ENCODE peak calls at places on chromosomes 13 and 19, in six cellular contexts. I, D, A, C, S and U are unnamed samples.

GRCh38 chr19:3750211-3750610 is 11.3 kb downstream of the APBA3 start:
- DNase-seq in I (no peak), D (no peak), A (no peak), C (no peak), S (no peak), U (no peak)

GRCh38 chr19:54201980-54202379 is 1.3 kb downstream of the RPS9 start:
- DNase-seq in I (no peak), D (no peak), A (no peak), C (no peak), S (no peak), U (no peak)

GRCh38 chr19:51289635-51290034 is 21.8 kb upstream of the IGLON5 start:
- DNase-seq in I (no peak), D (no peak), A (no peak), C (no peak), S (no peak), U (no peak)

GRCh38 chr13:51501592-51502205 is 48.9 kb upstream of the INTS6 start:
- DNase-seq in I (no peak), D (no peak), A (no peak), C (no peak), S (no peak), U (no peak)

GRCh38 chr13:99265823-99266426 is 7.7 kb upstream of the GPR18 start:
- DNase-seq in I (no peak), D (peak; percentile 46), A (peak; percentile 32), C (no peak), S (no peak), U (no peak)

GRCh38 chr13:33937373-33938087 is 119.6 kb downstream of the RFC3 start:
- DNase-seq in I (no peak), D (peak; percentile 87), A (no peak), C (no peak), S (no peak), U (no peak)

GRCh38 chr13:76552807-76553206 is 333.4 kb downstream of the KCTD12 start:
- DNase-seq in I (no peak), D (no peak), A (no peak), C (no peak), S (no peak), U (no peak)

GRCh38 chr19:7618366-7618765 is 11.0 kb downstream of the XAB2 start:
- DNase-seq in I (no peak), D (peak; percentile 33), A (peak; percentile 38), C (no peak), S (no peak), U (no peak)

GRCh38 chr19:18322318-18322758 is 538 bp downstream of the LSM4 start:
- DNase-seq in I (no peak), D (peak; percentile 74), A (peak; percentile 82), C (no peak), S (no peak), U (no peak)

GRCh38 chr13:21230516-21230915 is 54.1 kb downstream of the MRPL57 start:
- DNase-seq in I (no peak), D (no peak), A (no peak), C (no peak), S (no peak), U (no peak)

GRCh38 chr19:14843587-14843986 is 5.1 kb downstream of the OR7A10 start:
- DNase-seq in I (no peak), D (no peak), A (no peak), C (no peak), S (no peak), U (no peak)

GRCh38 chr13:75685239-75685697 is 49.1 kb downstream of the LMO7 start:
- DNase-seq in I (no peak), D (peak; percentile 42), A (no peak), C (no peak), S (no peak), U (no peak)

GRCh38 chr13:36674337-36675212 is 755 bp downstream of the SERTM1 start:
- DNase-seq in I (no peak), D (no peak), A (no peak), C (peak; percentile 52), S (no peak), U (no peak)

GRCh38 chr13:76397413-76397812 is 488.8 kb downstream of the KCTD12 start:
- DNase-seq in I (no peak), D (no peak), A (no peak), C (no peak), S (no peak), U (no peak)

GRCh38 chr19:13460045-13460444 is 46.2 kb downstream of the CACNA1A start:
- DNase-seq in I (no peak), D (no peak), A (no peak), C (peak; percentile 43), S (no peak), U (no peak)

GRCh38 chr13:43785681-43786471 is 896 bp downstream of the ENOX1 start:
- DNase-seq in I (peak; percentile 30), D (no peak), A (no peak), C (peak; percentile 81), S (no peak), U (peak; percentile 39)

GRCh38 chr19:46529622-46530451 is 34.2 kb upstream of the PNMA8B start:
- DNase-seq in I (peak; percentile 60), D (peak; percentile 46), A (peak; percentile 73), C (peak; percentile 86), S (no peak), U (peak; percentile 66)

GRCh38 chr13:33191425-33192221 is 93.9 kb downstream of the STARD13 start:
- DNase-seq in I (no peak), D (no peak), A (no peak), C (no peak), S (no peak), U (no peak)

GRCh38 chr13:34257980-34258379 is 440.0 kb downstream of the RFC3 start:
- DNase-seq in I (no peak), D (no peak), A (no peak), C (no peak), S (no peak), U (no peak)

GRCh38 chr19:2887391-2887914 is 13.3 kb upstream of the ZNF57 start:
- DNase-seq in I (no peak), D (peak; percentile 76), A (peak; percentile 57), C (peak; percentile 51), S (no peak), U (no peak)

GRCh38 chr13:40388617-40389016 is 277.8 kb downstream of the FOXO1 start:
- DNase-seq in I (peak; percentile 36), D (no peak), A (no peak), C (no peak), S (peak; percentile 70), U (peak; percentile 32)

GRCh38 chr19:14450168-14450874 is 17.2 kb downstream of the PKN1 start:
- DNase-seq in I (peak; percentile 66), D (peak; percentile 33), A (peak; percentile 99), C (peak; percentile 99), S (no peak), U (peak; percentile 82)

GRCh38 chr19:10620786-10621185 is 4.6 kb upstream of the SLC44A2 start:
- DNase-seq in I (no peak), D (no peak), A (no peak), C (no peak), S (no peak), U (no peak)

GRCh38 chr19:16825312-16826168 is 3.7 kb upstream of the SIN3B start:
- DNase-seq in I (no peak), D (no peak), A (no peak), C (peak; percentile 54), S (no peak), U (no peak)

GRCh38 chr19:38851622-38852230 is 1.9 kb upstream of the HNRNPL start:
- DNase-seq in I (peak; percentile 75), D (peak; percentile 79), A (peak; percentile 92), C (peak; percentile 94), S (no peak), U (peak; percentile 79)

GRCh38 chr19:36939153-36939552 is 23.0 kb downstream of the ZNF568 start:
- DNase-seq in I (no peak), D (no peak), A (no peak), C (no peak), S (no peak), U (no peak)

GRCh38 chr13:109509154-109509905 is 277.1 kb downstream of the IRS2 start:
- DNase-seq in I (no peak), D (no peak), A (no peak), C (no peak), S (no peak), U (no peak)
- TF ChIP-seq TAF1 in I (no peak), D (no peak), A (no peak), C (no peak), S (no peak), U (no peak)

DNA sequence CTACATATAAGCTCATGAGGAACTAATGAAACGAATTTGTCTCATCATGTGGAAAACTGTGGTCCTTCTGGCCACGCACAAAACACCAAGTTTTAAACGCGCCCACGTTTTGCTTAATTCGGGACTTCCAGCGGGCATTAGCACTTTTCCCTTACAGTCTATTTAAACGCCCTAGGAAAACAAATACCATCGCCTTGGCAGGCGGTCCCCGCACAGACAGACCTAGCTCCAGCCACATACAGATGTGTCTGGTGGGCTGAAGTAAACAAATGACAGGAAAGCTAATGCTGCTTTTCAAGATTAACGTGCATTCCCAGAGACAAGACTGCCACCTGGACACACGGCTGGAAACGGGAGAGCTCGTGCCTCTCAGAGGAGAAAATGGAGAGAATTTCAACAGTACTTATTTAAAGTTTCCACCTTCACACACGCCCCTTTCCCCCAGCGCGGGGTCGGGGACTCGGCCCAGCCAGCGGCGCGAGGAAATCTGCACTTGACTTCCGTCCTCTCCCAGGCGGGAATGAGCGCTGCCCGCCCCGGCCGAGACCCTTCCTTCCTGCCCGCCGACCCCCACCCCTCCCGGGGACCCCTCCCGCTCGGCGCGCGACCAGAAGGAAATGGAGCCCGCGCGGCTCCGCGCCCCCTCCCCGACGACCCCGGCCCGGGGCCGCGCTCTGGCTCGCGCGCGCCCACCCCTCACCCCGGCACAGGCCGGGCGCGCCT is 929 bp downstream of the USP12 start:
- DNase-seq in I (no peak), D (peak; percentile 33), A (peak; percentile 32), C (peak; percentile 83), S (no peak), U (peak; percentile 13)
- TF ChIP-seq POLR2A in I (no peak), D (no peak), A (no peak), C (no peak), S (no peak), U (no peak)

GRCh38 chr13:30126903-30127428 is 180.4 kb downstream of the KATNAL1 start:
- DNase-seq in I (no peak), D (no peak), A (no peak), C (no peak), S (no peak), U (no peak)
- TF ChIP-seq POLR2AphosphoS5 in I (no peak), D (no peak), A (no peak), C (no peak), S (no peak), U (no peak)

GRCh38 chr19:615619-616018 is 17.7 kb downstream of the POLRMT start:
- DNase-seq in I (no peak), D (no peak), A (no peak), C (no peak), S (no peak), U (no peak)
- TF ChIP-seq TAF1 in I (no peak), D (no peak), A (no peak), C (no peak), S (no peak), U (no peak)

GRCh38 chr13:73929287-73929932 is 204.8 kb downstream of the KLF12 start:
- DNase-seq in I (no peak), D (no peak), A (no peak), C (no peak), S (no peak), U (no peak)
- TF ChIP-seq POLR2A in I (no peak), D (no peak), A (no peak), C (no peak), S (no peak), U (no peak)

GRCh38 chr13:113332615-113333014 is 31.3 kb downstream of the GRTP1 start:
- DNase-seq in I (no peak), D (no peak), A (no peak), C (no peak), S (no peak), U (no peak)
- TF ChIP-seq POLR2AphosphoS5 in I (no peak), D (no peak), A (no peak), C (no peak), S (no peak), U (no peak)